ENCODE peak calls at places on chromosomes 16 and 17, in five cellular contexts. J, Q, W, U and V are unnamed samples.

GRCh38 chr17:66094727-66095126 is 97.2 kb downstream of the CEP112 start:
- DNase-seq in J (no peak), Q (no peak), W (no peak), U (no peak), V (no peak)

GRCh38 chr17:63293310-63293709 is 152.8 kb downstream of the CYB561 start:
- DNase-seq in J (no peak), Q (peak; percentile 49), W (no peak), U (peak; percentile 27), V (no peak)

GRCh38 chr17:13544292-13544691 is 57.4 kb downstream of the HS3ST3A1 start:
- DNase-seq in J (no peak), Q (peak; percentile 95), W (no peak), U (peak; percentile 83), V (no peak)

GRCh38 chr17:16941072-16941641 is 30.8 kb downstream of the TNFRSF13B start:
- DNase-seq in J (no peak), Q (no peak), W (peak; percentile 4), U (no peak), V (no peak)

GRCh38 chr16:59088401-59088800 is 354.3 kb upstream of the GOT2 start:
- DNase-seq in J (no peak), Q (no peak), W (no peak), U (no peak), V (no peak)

GRCh38 chr16:19118938-19119431 is 5.2 kb downstream of the ITPRIPL2 start:
- DNase-seq in J (peak; percentile 67), Q (peak; percentile 87), W (no peak), U (peak; percentile 79), V (peak; percentile 56)

GRCh38 chr16:83037884-83038283 is 411.1 kb downstream of the CDH13 start:
- DNase-seq in J (no peak), Q (no peak), W (no peak), U (no peak), V (no peak)

GRCh38 chr17:31061678-31062077 is 33.1 kb upstream of the NF1 start:
- DNase-seq in J (no peak), Q (no peak), W (peak; percentile 53), U (no peak), V (peak; percentile 40)

GRCh38 chr16:49490321-49490705 is 116.7 kb downstream of the C16orf78 start:
- DNase-seq in J (no peak), Q (no peak), W (no peak), U (no peak), V (no peak)

GRCh38 chr16:79580465-79581200 is 19.9 kb downstream of the MAF start:
- DNase-seq in J (no peak), Q (no peak), W (no peak), U (no peak), V (no peak)

GRCh38 chr16:9092282-9092962 is 978 bp downstream of the HAPSTR1 start:
- DNase-seq in J (peak; percentile 59), Q (no peak), W (peak; percentile 35), U (no peak), V (peak; percentile 67)

GRCh38 chr16:83771306-83771942 is 36.4 kb upstream of the HSBP1 start:
- DNase-seq in J (peak; percentile 71), Q (no peak), W (no peak), U (no peak), V (no peak)

GRCh38 chr17:51012538-51012937 is 108.1 kb downstream of the SPAG9 start:
- DNase-seq in J (no peak), Q (no peak), W (no peak), U (no peak), V (no peak)

GRCh38 chr17:4208228-4208627 is 55.6 kb downstream of the ANKFY1 start:
- DNase-seq in J (no peak), Q (no peak), W (no peak), U (peak; percentile 52), V (no peak)

GRCh38 chr17:66420961-66421371 is 118.6 kb downstream of the PRKCA start:
- DNase-seq in J (no peak), Q (peak; percentile 30), W (no peak), U (peak; percentile 80), V (peak; percentile 23)

GRCh38 chr16:79664407-79664806 is 63.9 kb upstream of the MAF start:
- DNase-seq in J (no peak), Q (no peak), W (no peak), U (no peak), V (no peak)

GRCh38 chr16:71846443-71846842 is 667 bp downstream of the ATXN1L start:
- DNase-seq in J (no peak), Q (no peak), W (peak; percentile 21), U (no peak), V (peak; percentile 36)

GRCh38 chr16:15592324-15592723 is 50.6 kb downstream of the MARF1 start:
- DNase-seq in J (no peak), Q (no peak), W (no peak), U (no peak), V (peak; percentile 35)

GRCh38 chr17:37176683-37177082 is 199.1 kb upstream of the C17orf78 start:
- DNase-seq in J (no peak), Q (peak; percentile 61), W (no peak), U (no peak), V (no peak)

GRCh38 chr16:2692251-2692947 is 10.1 kb downstream of the KCTD5 start:
- DNase-seq in J (peak; percentile 59), Q (no peak), W (no peak), U (no peak), V (no peak)

GRCh38 chr16:2743007-2743810 is 9.2 kb upstream of the SRRM2 start:
- DNase-seq in J (no peak), Q (no peak), W (no peak), U (no peak), V (no peak)

GRCh38 chr17:73952136-73952497 is 251.4 kb upstream of the RPL38 start:
- DNase-seq in J (no peak), Q (no peak), W (no peak), U (no peak), V (no peak)

GRCh38 chr16:1979271-1980025 is 1.8 kb downstream of the NOXO1 start:
- DNase-seq in J (no peak), Q (no peak), W (peak; percentile 74), U (no peak), V (peak; percentile 52)

GRCh38 chr16:68384293-68385255 is 63.7 kb downstream of the SMPD3 start:
- DNase-seq in J (no peak), Q (no peak), W (no peak), U (no peak), V (no peak)

GRCh38 chr17:63946440-63947363 is 14.6 kb upstream of the CD79B start:
- DNase-seq in J (peak; percentile 46), Q (no peak), W (peak; percentile 73), U (no peak), V (peak; percentile 74)

GRCh38 chr16:1273816-1274215 is 17.9 kb downstream of the TPSD1 start:
- DNase-seq in J (no peak), Q (no peak), W (no peak), U (no peak), V (no peak)

GRCh38 chr16:55146939-55147338 is 177.1 kb upstream of the IRX6 start:
- DNase-seq in J (no peak), Q (no peak), W (no peak), U (no peak), V (no peak)

GRCh38 chr16:3022208-3022696 is 1.5 kb downstream of the HCFC1R1 start:
- DNase-seq in J (peak; percentile 91), Q (peak; percentile 96), W (peak; percentile 84), U (peak; percentile 86), V (peak; percentile 97)

GRCh38 chr16:14559809-14560227 is 70.2 kb downstream of the PARN start:
- DNase-seq in J (no peak), Q (no peak), W (no peak), U (no peak), V (no peak)

GRCh38 chr16:67833035-67833417 is 9.1 kb upstream of the THAP11 start:
- DNase-seq in J (no peak), Q (peak; percentile 77), W (no peak), U (no peak), V (no peak)

GRCh38 chr16:88630433-88630832 is 7.9 kb upstream of the IL17C start:
- DNase-seq in J (no peak), Q (no peak), W (no peak), U (no peak), V (no peak)

GRCh38 chr16:88627531-88628411 is 10.6 kb upstream of the IL17C start:
- DNase-seq in J (no peak), Q (no peak), W (no peak), U (no peak), V (no peak)

GRCh38 chr16:88629835-88630234 is 8.5 kb upstream of the IL17C start:
- DNase-seq in J (no peak), Q (no peak), W (no peak), U (no peak), V (no peak)

GRCh38 chr16:88626646-88627045 is 11.7 kb upstream of the IL17C start:
- DNase-seq in J (no peak), Q (no peak), W (no peak), U (no peak), V (no peak)

DNA sequence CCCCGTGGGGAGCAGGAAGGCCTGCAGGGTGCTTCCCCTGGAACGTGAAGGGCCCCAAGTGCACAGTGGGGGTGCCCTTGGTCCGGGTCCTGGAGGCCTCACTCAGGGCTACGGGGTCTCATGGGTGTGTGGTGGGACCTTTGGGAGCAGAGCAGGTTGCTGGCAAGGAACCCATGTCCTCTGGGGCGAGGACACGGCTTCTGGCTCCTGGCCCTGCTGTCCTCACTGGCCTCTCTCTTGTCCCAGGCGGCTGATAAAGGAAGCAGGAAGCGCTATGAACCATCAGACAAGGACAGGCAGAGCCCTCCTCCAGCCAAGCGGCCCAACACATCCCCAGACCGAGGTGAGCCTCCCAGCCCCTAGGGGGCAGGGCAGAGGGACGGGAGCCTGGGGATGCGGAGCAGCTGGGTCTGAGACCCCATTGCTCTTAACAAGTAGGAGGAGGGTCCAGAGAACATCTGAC is 9.8 kb upstream of the IL17C start:
- DNase-seq in J (peak; percentile 71), Q (no peak), W (peak; percentile 85), U (no peak), V (no peak)
- TF ChIP-seq CTCF in J (peak; percentile 48), Q (peak; percentile 31), W (peak; percentile 47), U (peak; percentile 33), V (peak; percentile 37)

GRCh38 chr16:87816507-87817100 is 50.8 kb upstream of the KLHDC4 start:
- DNase-seq in J (no peak), Q (no peak), W (no peak), U (no peak), V (no peak)
- TF ChIP-seq CTCF in J (no peak), Q (no peak), W (no peak), U (no peak), V (no peak)

GRCh38 chr16:53773150-53773846 is 69.3 kb downstream of the FTO start:
- DNase-seq in J (peak; percentile 21), Q (peak; percentile 62), W (peak; percentile 15), U (no peak), V (peak; percentile 10)
- TF ChIP-seq CTCF in J (peak; percentile 54), Q (peak; percentile 64), W (no peak), U (peak; percentile 78), V (peak; percentile 39)

GRCh38 chr17:29837531-29837930 is 92.5 kb downstream of the SSH2 start:
- DNase-seq in J (no peak), Q (no peak), W (no peak), U (no peak), V (no peak)
- TF ChIP-seq CTCF in J (no peak), Q (no peak), W (no peak), U (no peak), V (no peak)

GRCh38 chr16:85546585-85547447 is 66.3 kb upstream of the GSE1 start:
- DNase-seq in J (no peak), Q (no peak), W (no peak), U (no peak), V (no peak)
- TF ChIP-seq CTCF in J (no peak), Q (no peak), W (no peak), U (no peak), V (no peak)

GRCh38 chr16:51376080-51376479 is 225.0 kb upstream of the SALL1 start:
- DNase-seq in J (no peak), Q (no peak), W (no peak), U (no peak), V (no peak)
- TF ChIP-seq CTCF in J (no peak), Q (no peak), W (peak; percentile 21), U (no peak), V (no peak)

GRCh38 chr16:12300946-12301500 is 324.5 kb downstream of the SNX29 start:
- DNase-seq in J (no peak), Q (no peak), W (no peak), U (no peak), V (no peak)
- TF ChIP-seq CTCF in J (no peak), Q (no peak), W (no peak), U (no peak), V (no peak)